ENCODE peak calls at places on chromosomes 7 and 10, in six cellular contexts. One of them, this sample, is unnamed.

GRCh38 chr10:14023612-14024348 is 306.9 kb downstream of the FRMD4A start:
- DNase-seq in neural crest cell: no peak
- DNase-seq in nephron progenitor cell: no peak
- DNase-seq in adrenal gland: no peak
- DNase-seq in AG04449: no peak
- DNase-seq in WTC11: no peak
- DNase-seq in this sample: peak

GRCh38 chr7:81383848-81384247 is 386.0 kb downstream of the HGF start:
- DNase-seq in neural crest cell: no peak
- DNase-seq in nephron progenitor cell: no peak
- DNase-seq in adrenal gland: no peak
- DNase-seq in AG04449: no peak
- DNase-seq in WTC11: no peak
- DNase-seq in this sample: no peak

GRCh38 chr7:105365541-105366534 is 22.9 kb downstream of the SRPK2 start:
- DNase-seq in neural crest cell: no peak
- DNase-seq in nephron progenitor cell: no peak
- DNase-seq in adrenal gland: peak
- DNase-seq in AG04449: no peak
- DNase-seq in WTC11: no peak
- DNase-seq in this sample: no peak

GRCh38 chr7:148264933-148265557 is 325.5 kb upstream of the C7orf33 start:
- DNase-seq in neural crest cell: no peak
- DNase-seq in nephron progenitor cell: no peak
- DNase-seq in adrenal gland: no peak
- DNase-seq in AG04449: no peak
- DNase-seq in WTC11: peak
- DNase-seq in this sample: peak

GRCh38 chr7:24795407-24795767 is 38.1 kb upstream of the GSDME start:
- DNase-seq in neural crest cell: no peak
- DNase-seq in nephron progenitor cell: no peak
- DNase-seq in adrenal gland: no peak
- DNase-seq in AG04449: no peak
- DNase-seq in WTC11: no peak
- DNase-seq in this sample: no peak

GRCh38 chr10:77909755-77910375 is 16.7 kb downstream of the DLG5 start:
- DNase-seq in neural crest cell: no peak
- DNase-seq in nephron progenitor cell: no peak
- DNase-seq in adrenal gland: peak
- DNase-seq in AG04449: no peak
- DNase-seq in WTC11: no peak
- DNase-seq in this sample: peak

GRCh38 chr7:151248191-151249033 is at the start of gene SMARCD3:
- DNase-seq in neural crest cell: peak
- DNase-seq in nephron progenitor cell: peak
- DNase-seq in adrenal gland: peak
- DNase-seq in AG04449: no peak
- DNase-seq in WTC11: peak
- DNase-seq in this sample: peak

GRCh38 chr10:119655566-119656001 is 4.4 kb downstream of the BAG3 start:
- DNase-seq in neural crest cell: no peak
- DNase-seq in nephron progenitor cell: no peak
- DNase-seq in adrenal gland: peak
- DNase-seq in AG04449: peak
- DNase-seq in WTC11: no peak
- DNase-seq in this sample: peak

GRCh38 chr10:120741415-120741814 is 109.7 kb upstream of the WDR11 start:
- DNase-seq in neural crest cell: no peak
- DNase-seq in nephron progenitor cell: no peak
- DNase-seq in adrenal gland: no peak
- DNase-seq in AG04449: no peak
- DNase-seq in WTC11: no peak
- DNase-seq in this sample: peak

GRCh38 chr7:44100458-44101303 is 3.5 kb upstream of the AEBP1 start:
- DNase-seq in neural crest cell: no peak
- DNase-seq in nephron progenitor cell: no peak
- DNase-seq in adrenal gland: no peak
- DNase-seq in AG04449: no peak
- DNase-seq in WTC11: no peak
- DNase-seq in this sample: no peak

GRCh38 chr10:80136134-80136571 is 3.6 kb downstream of the PLAC9 start:
- DNase-seq in neural crest cell: no peak
- DNase-seq in nephron progenitor cell: no peak
- DNase-seq in adrenal gland: no peak
- DNase-seq in AG04449: no peak
- DNase-seq in WTC11: peak
- DNase-seq in this sample: peak

GRCh38 chr10:35961501-35961900 is 319.4 kb upstream of the FZD8 start:
- DNase-seq in neural crest cell: no peak
- DNase-seq in nephron progenitor cell: no peak
- DNase-seq in adrenal gland: no peak
- DNase-seq in AG04449: peak
- DNase-seq in WTC11: no peak
- DNase-seq in this sample: peak

GRCh38 chr7:51054231-51054630 is 262.4 kb downstream of the COBL start:
- DNase-seq in neural crest cell: no peak
- DNase-seq in nephron progenitor cell: no peak
- DNase-seq in adrenal gland: no peak
- DNase-seq in AG04449: no peak
- DNase-seq in WTC11: no peak
- DNase-seq in this sample: no peak

GRCh38 chr7:32092346-32092745 is 22.1 kb upstream of the PDE1C start:
- DNase-seq in neural crest cell: no peak
- DNase-seq in nephron progenitor cell: no peak
- DNase-seq in adrenal gland: no peak
- DNase-seq in AG04449: no peak
- DNase-seq in WTC11: no peak
- DNase-seq in this sample: no peak

GRCh38 chr7:28330384-28331070 is 81.8 kb upstream of the CREB5 start:
- DNase-seq in neural crest cell: no peak
- DNase-seq in nephron progenitor cell: no peak
- DNase-seq in adrenal gland: no peak
- DNase-seq in AG04449: no peak
- DNase-seq in WTC11: no peak
- DNase-seq in this sample: no peak

GRCh38 chr10:71262027-71262426 is 49.7 kb downstream of the UNC5B start:
- DNase-seq in neural crest cell: no peak
- DNase-seq in nephron progenitor cell: no peak
- DNase-seq in adrenal gland: no peak
- DNase-seq in AG04449: no peak
- DNase-seq in WTC11: no peak
- DNase-seq in this sample: no peak

GRCh38 chr10:128274938-128275337 is 148.7 kb upstream of the MKI67 start:
- DNase-seq in neural crest cell: no peak
- DNase-seq in nephron progenitor cell: no peak
- DNase-seq in adrenal gland: no peak
- DNase-seq in AG04449: no peak
- DNase-seq in WTC11: no peak
- DNase-seq in this sample: no peak

GRCh38 chr7:77415474-77415821 is 701 bp downstream of the GSAP start:
- DNase-seq in neural crest cell: no peak
- DNase-seq in nephron progenitor cell: peak
- DNase-seq in adrenal gland: no peak
- DNase-seq in AG04449: no peak
- DNase-seq in WTC11: peak
- DNase-seq in this sample: no peak

GRCh38 chr7:32043688-32044087 is 26.5 kb downstream of the PDE1C start:
- DNase-seq in neural crest cell: no peak
- DNase-seq in nephron progenitor cell: no peak
- DNase-seq in adrenal gland: no peak
- DNase-seq in AG04449: peak
- DNase-seq in WTC11: no peak
- DNase-seq in this sample: no peak

GRCh38 chr10:113897693-113898618 is 43.5 kb downstream of the NHLRC2 start:
- DNase-seq in neural crest cell: no peak
- DNase-seq in nephron progenitor cell: no peak
- DNase-seq in adrenal gland: no peak
- DNase-seq in AG04449: no peak
- DNase-seq in WTC11: no peak
- DNase-seq in this sample: no peak

GRCh38 chr10:3486346-3487065 is 298.5 kb downstream of the KLF6 start:
- DNase-seq in neural crest cell: no peak
- DNase-seq in nephron progenitor cell: peak
- DNase-seq in adrenal gland: no peak
- DNase-seq in AG04449: no peak
- DNase-seq in WTC11: peak
- DNase-seq in this sample: peak

GRCh38 chr10:118642228-118642627 is 46.8 kb upstream of the PRLHR start:
- DNase-seq in neural crest cell: no peak
- DNase-seq in nephron progenitor cell: no peak
- DNase-seq in adrenal gland: no peak
- DNase-seq in AG04449: no peak
- DNase-seq in WTC11: no peak
- DNase-seq in this sample: no peak

GRCh38 chr7:117188949-117189348 is 133.9 kb downstream of the WNT2 start:
- DNase-seq in neural crest cell: no peak
- DNase-seq in nephron progenitor cell: no peak
- DNase-seq in adrenal gland: no peak
- DNase-seq in AG04449: no peak
- DNase-seq in WTC11: no peak
- DNase-seq in this sample: no peak

DNA sequence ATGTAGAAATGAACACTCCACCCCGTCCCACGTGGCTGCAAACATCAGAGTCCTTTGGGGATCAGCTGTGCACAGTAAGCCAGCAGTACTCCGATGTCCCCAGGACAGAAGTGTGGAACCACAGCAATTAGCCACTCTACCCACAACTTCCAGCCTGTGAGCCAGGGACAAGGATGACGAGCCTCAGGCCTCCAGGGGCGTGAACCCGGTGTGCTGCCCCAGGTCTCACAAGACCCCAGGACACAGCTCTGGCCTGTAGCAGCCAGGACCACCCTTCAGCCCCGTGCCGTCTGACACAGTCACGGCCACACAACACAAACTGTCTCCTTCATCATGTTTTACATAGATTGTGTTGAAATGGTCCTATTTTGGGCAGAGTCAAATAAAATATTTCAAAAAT is 113.0 kb upstream of the DIP2C start:
- DNase-seq in neural crest cell: no peak
- DNase-seq in nephron progenitor cell: no peak
- DNase-seq in adrenal gland: no peak
- DNase-seq in AG04449: no peak
- DNase-seq in WTC11: no peak
- DNase-seq in this sample: no peak
- TF ChIP-seq CTCF in neural crest cell: no peak
- TF ChIP-seq CTCF in nephron progenitor cell: no peak
- TF ChIP-seq CTCF in adrenal gland: no peak
- TF ChIP-seq CTCF in AG04449: no peak
- TF ChIP-seq CTCF in WTC11: no peak
- TF ChIP-seq CTCF in this sample: no peak

DNA sequence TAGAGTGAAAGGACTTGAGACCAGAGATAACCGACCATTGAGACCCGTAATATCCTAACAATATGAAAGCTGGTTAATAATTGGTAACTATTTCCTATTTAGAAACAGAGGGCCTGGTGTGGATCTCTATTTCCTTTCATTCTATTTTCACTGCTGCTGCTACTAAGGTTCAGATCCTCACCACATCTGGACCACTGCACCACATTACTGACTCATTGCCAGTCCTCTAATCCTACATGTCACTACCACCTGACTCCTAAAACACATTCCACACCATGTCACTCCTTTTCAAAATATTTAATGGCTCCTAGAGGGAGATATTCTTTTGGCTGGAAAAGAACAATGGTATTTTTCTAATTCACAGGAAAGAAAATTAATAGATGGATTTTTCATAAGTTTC is 6.4 kb downstream of the USP54 start:
- DNase-seq in neural crest cell: no peak
- DNase-seq in nephron progenitor cell: no peak
- DNase-seq in adrenal gland: no peak
- DNase-seq in AG04449: no peak
- DNase-seq in WTC11: no peak
- DNase-seq in this sample: no peak
- TF ChIP-seq CTCF in neural crest cell: no peak
- TF ChIP-seq CTCF in nephron progenitor cell: no peak
- TF ChIP-seq CTCF in adrenal gland: no peak
- TF ChIP-seq CTCF in AG04449: no peak
- TF ChIP-seq CTCF in WTC11: no peak
- TF ChIP-seq CTCF in this sample: no peak

DNA sequence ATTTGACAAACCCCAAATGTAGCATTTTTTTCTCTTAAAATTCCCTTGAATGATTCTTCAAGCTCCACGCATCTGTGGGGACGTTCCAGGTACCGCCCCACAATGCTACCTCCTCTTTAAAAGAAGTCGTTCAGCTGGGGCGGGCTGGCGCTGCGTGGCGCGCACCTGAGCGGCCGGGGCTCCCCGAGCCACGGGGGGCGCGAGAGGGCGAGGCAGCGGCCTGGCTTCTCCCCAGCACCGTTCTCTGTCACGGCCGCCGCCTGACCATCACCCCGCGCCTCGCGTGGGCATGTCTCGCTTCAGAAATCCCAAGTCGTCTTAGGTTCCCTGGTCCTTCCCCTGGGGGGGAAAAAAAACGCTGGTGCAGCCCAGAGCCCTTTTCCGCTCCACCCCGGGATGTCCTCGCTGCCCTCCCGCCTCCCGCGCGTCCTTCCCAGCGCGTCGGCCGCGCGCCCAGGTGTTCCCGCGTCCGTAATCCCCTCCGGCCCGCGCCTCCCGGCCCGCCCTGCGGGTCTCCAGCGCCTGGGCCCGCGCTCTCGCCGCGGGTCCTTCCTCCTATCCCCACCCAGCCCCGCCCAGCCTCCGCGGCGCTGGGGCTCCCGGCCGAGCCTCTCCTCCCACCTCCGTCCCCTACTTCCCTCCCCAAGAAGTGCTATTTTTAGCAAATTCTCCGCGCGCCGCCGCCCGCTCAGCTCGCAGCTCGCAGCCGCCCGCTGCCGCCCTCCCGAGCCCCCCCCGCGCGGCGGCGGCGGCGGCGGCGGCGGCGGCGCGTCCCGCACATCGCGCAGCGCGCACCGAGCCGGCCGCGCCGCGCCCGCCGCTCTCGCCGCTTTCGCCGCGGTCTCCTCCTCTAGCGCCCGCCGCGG is 58.8 kb upstream of the PRPS1L1 start:
- DNase-seq in neural crest cell: peak
- DNase-seq in nephron progenitor cell: peak
- DNase-seq in adrenal gland: peak
- DNase-seq in AG04449: no peak
- DNase-seq in WTC11: peak
- DNase-seq in this sample: peak
- TF ChIP-seq CTCF in neural crest cell: peak
- TF ChIP-seq CTCF in nephron progenitor cell: no peak
- TF ChIP-seq CTCF in adrenal gland: no peak
- TF ChIP-seq CTCF in AG04449: no peak
- TF ChIP-seq CTCF in WTC11: no peak
- TF ChIP-seq CTCF in this sample: no peak

GRCh38 chr10:38007551-38007950 is 2.9 kb upstream of the ZNF33A start:
- DNase-seq in neural crest cell: no peak
- DNase-seq in nephron progenitor cell: no peak
- DNase-seq in adrenal gland: no peak
- DNase-seq in AG04449: no peak
- DNase-seq in WTC11: no peak
- DNase-seq in this sample: peak
- TF ChIP-seq CTCF in neural crest cell: no peak
- TF ChIP-seq CTCF in nephron progenitor cell: no peak
- TF ChIP-seq CTCF in adrenal gland: no peak
- TF ChIP-seq CTCF in AG04449: no peak
- TF ChIP-seq CTCF in WTC11: no peak
- TF ChIP-seq CTCF in this sample: no peak